ENCODE peak calls at places on chromosomes 7 and 10, in seven cellular contexts. V is hippocampal formation; P is posterior cingulate gyrus; U is G401; N is MM.1S; E is colonic mucosa; S is effector CD8-positive, alpha-beta T cell. B is an unnamed sample.

GRCh38 chr7:114128880-114129279 is 210.1 kb upstream of the PPP1R3A start:
- DNase-seq in V (no peak), P (no peak), U (no peak), N (no peak), E (no peak), S (no peak), B (no peak)

GRCh38 chr10:132810141-132810806 is 24.3 kb upstream of the NKX6-2 start:
- DNase-seq in V (no peak), P (no peak), U (no peak), N (no peak), E (no peak), S (no peak), B (no peak)

GRCh38 chr7:150838965-150839650 is 13.2 kb upstream of the AOC1 start:
- DNase-seq in V (no peak), P (no peak), U (no peak), N (no peak), E (no peak), S (no peak), B (no peak)

GRCh38 chr10:80100861-80101695 is 22.6 kb downstream of the TMEM254 start:
- DNase-seq in V (no peak), P (no peak), U (no peak), N (no peak), E (no peak), S (no peak), B (no peak)

GRCh38 chr7:149489391-149490024 is 8.1 kb downstream of the ZNF746 start:
- DNase-seq in V (no peak), P (no peak), U (peak), N (no peak), E (no peak), S (no peak), B (no peak)

GRCh38 chr10:60574388-60574787 is 184.7 kb upstream of the ANK3 start:
- DNase-seq in V (no peak), P (no peak), U (no peak), N (no peak), E (no peak), S (no peak), B (no peak)

GRCh38 chr10:113020838-113021237 is 70.8 kb downstream of the TCF7L2 start:
- DNase-seq in V (no peak), P (no peak), U (no peak), N (no peak), E (no peak), S (no peak), B (no peak)

GRCh38 chr7:33841658-33842057 is 63.7 kb upstream of the BMPER start:
- DNase-seq in V (no peak), P (no peak), U (no peak), N (no peak), E (no peak), S (no peak), B (no peak)

GRCh38 chr10:96512524-96512991 is 1.2 kb downstream of the TLL2 start:
- DNase-seq in V (no peak), P (no peak), U (peak), N (no peak), E (peak), S (no peak), B (no peak)

GRCh38 chr7:100396421-100396982 is 23.2 kb downstream of the PILRA start:
- DNase-seq in V (no peak), P (no peak), U (no peak), N (peak), E (no peak), S (no peak), B (no peak)

GRCh38 chr10:11804336-11804735 is 18.8 kb upstream of the PROSER2 start:
- DNase-seq in V (no peak), P (no peak), U (no peak), N (no peak), E (no peak), S (no peak), B (no peak)

GRCh38 chr10:100872034-100872791 is 40.5 kb upstream of the SLF2 start:
- DNase-seq in V (no peak), P (no peak), U (peak), N (peak), E (peak), S (peak), B (no peak)

GRCh38 chr7:151075978-151076426 is 4.6 kb downstream of the FASTK start:
- DNase-seq in V (no peak), P (no peak), U (no peak), N (no peak), E (no peak), S (no peak), B (no peak)

GRCh38 chr10:28592953-28593352 is 60.0 kb downstream of the WAC start:
- DNase-seq in V (no peak), P (no peak), U (no peak), N (no peak), E (no peak), S (no peak), B (no peak)

GRCh38 chr7:157834501-157835143 is 497.8 kb downstream of the DNAJB6 start:
- DNase-seq in V (no peak), P (peak), U (no peak), N (no peak), E (no peak), S (no peak), B (no peak)

GRCh38 chr10:15809450-15809849 is 50.9 kb downstream of the MINDY3 start:
- DNase-seq in V (no peak), P (no peak), U (no peak), N (no peak), E (no peak), S (no peak), B (no peak)

GRCh38 chr10:130401860-130402765 is 265.9 kb downstream of the GLRX3 start:
- DNase-seq in V (no peak), P (no peak), U (no peak), N (no peak), E (no peak), S (no peak), B (no peak)

GRCh38 chr7:41222704-41223103 is 480.2 kb downstream of the INHBA start:
- DNase-seq in V (no peak), P (no peak), U (no peak), N (no peak), E (no peak), S (no peak), B (no peak)

GRCh38 chr10:16995867-16996529 is 133.6 kb downstream of the CUBN start:
- DNase-seq in V (no peak), P (no peak), U (no peak), N (no peak), E (no peak), S (no peak), B (no peak)

GRCh38 chr10:30811665-30812017 is 182.1 kb upstream of the LYZL2 start:
- DNase-seq in V (no peak), P (no peak), U (peak), N (no peak), E (peak), S (no peak), B (no peak)

GRCh38 chr7:9937944-9938631 is 1035.6 kb upstream of the PHF14 start:
- DNase-seq in V (no peak), P (no peak), U (no peak), N (no peak), E (no peak), S (no peak), B (no peak)

GRCh38 chr7:158374586-158374985 is 213.0 kb downstream of the PTPRN2 start:
- DNase-seq in V (no peak), P (no peak), U (no peak), N (no peak), E (no peak), S (no peak), B (no peak)

GRCh38 chr7:149109969-149110368 is 16.2 kb downstream of the ZNF425 start:
- DNase-seq in V (no peak), P (no peak), U (no peak), N (no peak), E (no peak), S (no peak), B (no peak)

GRCh38 chr10:103448751-103449150 is 3.4 kb downstream of the CALHM2 start:
- DNase-seq in V (no peak), P (no peak), U (no peak), N (no peak), E (peak), S (no peak), B (no peak)

GRCh38 chr10:87724789-87725188 is 65.1 kb downstream of the PAPSS2 start:
- DNase-seq in V (no peak), P (no peak), U (no peak), N (no peak), E (no peak), S (no peak), B (no peak)

GRCh38 chr10:131579251-131580071 is 267.9 kb upstream of the TCERG1L start:
- DNase-seq in V (no peak), P (no peak), U (no peak), N (no peak), E (peak), S (no peak), B (no peak)

GRCh38 chr7:156764016-156764669 is 123.6 kb downstream of the RNF32 start:
- DNase-seq in V (peak), P (peak), U (peak), N (no peak), E (peak), S (no peak), B (peak)

GRCh38 chr10:84539244-84539643 is 210.9 kb downstream of the CCSER2 start:
- DNase-seq in V (no peak), P (no peak), U (no peak), N (no peak), E (no peak), S (no peak), B (no peak)

GRCh38 chr10:6091630-6092029 is 2.8 kb downstream of the RBM17 start:
- DNase-seq in V (no peak), P (no peak), U (no peak), N (no peak), E (no peak), S (no peak), B (no peak)

GRCh38 chr7:129468087-129468486 is 33.9 kb downstream of the STRIP2 start:
- DNase-seq in V (no peak), P (no peak), U (no peak), N (no peak), E (no peak), S (no peak), B (no peak)

GRCh38 chr10:123144697-123145541 is 3.0 kb upstream of the HMX2 start:
- DNase-seq in V (no peak), P (no peak), U (no peak), N (no peak), E (no peak), S (no peak), B (no peak)

GRCh38 chr10:102509387-102509786 is 5.6 kb downstream of the SUFU start:
- DNase-seq in V (no peak), P (no peak), U (no peak), N (no peak), E (no peak), S (no peak), B (no peak)